ENCODE peak calls at places on chromosomes 4 and X, in eight cellular contexts. Z, I, R, W, X, G, V and A are unnamed samples.

GRCh38 chr4:186557061-186557460 is 1.7 kb upstream of the MTNR1A start:
- DNase-seq in R (no peak), X (no peak), I (no peak), G (no peak), V (no peak), Z (no peak), W (peak; percentile 6), A (peak; percentile 49)

GRCh38 chr4:149768477-149768876 is 47.2 kb downstream of the IQCM start:
- DNase-seq in I (peak; percentile 65), R (no peak), Z (no peak), G (no peak), W (no peak), V (no peak), X (no peak), A (no peak)

GRCh38 chr4:122827899-122828601 is 1.4 kb downstream of the FGF2 start:
- DNase-seq in G (peak; percentile 69), R (no peak), W (peak; percentile 80), Z (peak; percentile 37), X (no peak), I (peak; percentile 71), V (peak; percentile 74), A (no peak)

GRCh38 chr4:77201343-77201742 is 44.3 kb downstream of the CCNG2 start:
- DNase-seq in V (no peak), X (no peak), I (no peak), W (peak; percentile 75), R (no peak), G (no peak), Z (no peak), A (no peak)

GRCh38 chr4:56871357-56871993 is 36.2 kb upstream of the REST start:
- DNase-seq in V (peak; percentile 19), Z (no peak), R (no peak), W (no peak), X (no peak), G (no peak), I (no peak), A (no peak)

GRCh38 chrX:54994099-54994498 is at the start of gene PFKFB1:
- DNase-seq in R (no peak), V (no peak), Z (no peak), G (no peak), W (no peak), X (peak; percentile 84), I (no peak), A (no peak)

GRCh38 chr4:96519291-96519690 is 679.4 kb downstream of the PDHA2 start:
- DNase-seq in I (no peak), G (no peak), V (no peak), W (no peak), X (no peak), Z (no peak), R (no peak), A (no peak)

GRCh38 chr4:39047691-39048090 is 14.3 kb upstream of the KLHL5 start:
- DNase-seq in V (no peak), Z (no peak), R (no peak), X (no peak), W (peak; percentile 11), G (no peak), I (no peak), A (no peak)

GRCh38 chrX:113741744-113742143 is 842.1 kb upstream of the HTR2C start:
- DNase-seq in V (no peak), Z (no peak), W (peak; percentile 60), I (peak; percentile 19), R (no peak), X (no peak), G (no peak), A (peak; percentile 43)

GRCh38 chrX:150984164-150984824 is 1.2 kb downstream of the HMGB3 start:
- DNase-seq in Z (no peak), G (no peak), W (peak; percentile 35), V (no peak), I (peak; percentile 10), R (no peak), X (no peak), A (no peak)

GRCh38 chr4:164931551-164932324 is 45.7 kb downstream of the TRIM61 start:
- DNase-seq in R (no peak), I (peak; percentile 18), Z (no peak), W (peak; percentile 72), V (no peak), X (no peak), G (no peak), A (no peak)

GRCh38 chr4:119162174-119162573 is 26.5 kb downstream of the MYOZ2 start:
- DNase-seq in X (no peak), I (no peak), V (no peak), R (no peak), W (no peak), G (no peak), Z (no peak), A (no peak)

GRCh38 chr4:176964116-176964691 is 171.5 kb upstream of the VEGFC start:
- DNase-seq in W (no peak), R (no peak), I (peak; percentile 21), V (no peak), X (no peak), G (no peak), Z (no peak), A (no peak)

GRCh38 chr4:34289489-34289888 is 1954.8 kb downstream of the ARAP2 start:
- DNase-seq in V (no peak), W (peak; percentile 13), Z (no peak), G (no peak), X (no peak), R (no peak), I (no peak), A (no peak)

GRCh38 chrX:17792842-17793241 is 55.5 kb downstream of the SCML1 start:
- DNase-seq in R (no peak), W (no peak), I (no peak), V (no peak), X (no peak), Z (no peak), G (no peak), A (peak; percentile 90)

GRCh38 chr4:124189545-124189944 is 523.0 kb downstream of the ANKRD50 start:
- DNase-seq in R (no peak), V (no peak), G (no peak), Z (no peak), I (no peak), W (no peak), X (no peak), A (no peak)

DNA sequence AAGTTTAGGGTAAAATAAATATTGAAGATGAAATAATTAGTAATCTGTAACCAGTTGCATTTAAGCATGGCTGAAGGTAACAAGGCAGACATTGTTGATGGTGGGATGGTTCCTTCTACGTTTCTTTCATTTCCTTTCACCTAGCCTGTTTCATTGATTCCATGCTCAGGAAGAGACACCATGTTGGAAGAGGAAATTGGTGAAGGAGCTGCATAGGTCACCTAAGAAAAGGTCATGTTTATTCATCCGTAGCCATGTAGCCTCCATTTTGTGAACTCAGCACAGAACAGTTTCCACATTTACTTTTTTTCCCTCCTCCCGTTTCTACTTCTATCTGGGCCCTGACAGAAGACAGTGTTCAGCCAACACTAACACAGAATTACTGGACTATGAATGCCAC is 3.8 kb downstream of the ADH1B start:
- DNase-seq in X (no peak), R (no peak), Z (no peak), G (no peak), W (no peak), I (no peak), V (no peak), A (no peak)
- H3K4me3 ChIP-seq in X (no peak overlapping the region), R (no peak overlapping the region), Z (no peak overlapping the region), G (peak overlapping the region; percentile 25), W (no peak overlapping the region), I (no peak overlapping the region), V (no peak overlapping the region), A (no peak overlapping the region)

GRCh38 chr4:7066006-7066405 is 1.9 kb downstream of the GRPEL1 start:
- DNase-seq in W (no peak), G (no peak), I (no peak), V (no peak), R (no peak), X (no peak), Z (no peak), A (no peak)

GRCh38 chr4:7067147-7067522 is 729 bp downstream of the GRPEL1 start:
- DNase-seq in Z (peak; percentile 58), I (no peak), W (peak; percentile 85), X (peak; percentile 76), R (peak; percentile 53), V (no peak), G (no peak), A (no peak)

GRCh38 chr4:7068279-7068842 is 497 bp upstream of the GRPEL1 start:
- DNase-seq in V (no peak), I (no peak), X (no peak), Z (no peak), W (no peak), G (no peak), R (no peak), A (no peak)

GRCh38 chr4:7067523-7068278 is at the start of gene GRPEL1:
- DNase-seq in V (peak; percentile 99), X (peak; percentile 100), R (peak; percentile 100), I (peak; percentile 99), W (peak; percentile 99), G (peak; percentile 100), Z (peak; percentile 100), A (peak; percentile 98)

DNA sequence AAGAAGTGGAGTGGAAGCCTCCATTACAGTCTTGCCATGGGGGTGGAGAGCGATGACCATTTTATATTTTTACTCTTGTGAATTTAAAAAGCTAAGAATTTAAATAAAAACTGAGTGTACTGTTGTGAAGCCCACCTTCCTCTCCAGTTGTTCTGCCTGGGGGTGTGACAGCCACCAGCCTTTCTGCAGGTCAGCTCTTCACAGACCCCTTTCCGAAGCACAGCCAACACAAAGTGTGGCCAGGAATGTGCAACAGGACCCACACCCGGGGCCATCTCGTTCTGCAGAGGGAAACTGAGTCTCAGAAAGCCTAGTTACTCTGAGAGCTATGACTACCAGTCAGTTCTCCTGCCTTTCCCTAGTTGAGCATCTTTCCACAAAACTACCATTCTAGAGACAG is 1.4 kb downstream of the GRPEL1 start:
- DNase-seq in X (no peak), G (no peak), R (no peak), Z (peak; percentile 5), I (no peak), W (no peak), V (no peak), A (no peak)
- H3K4me3 ChIP-seq in X (peak overlapping the region; percentile 89), G (peak overlapping the region; percentile 71), R (no peak overlapping the region), Z (no peak overlapping the region), I (peak overlapping the region; percentile 98), W (peak overlapping the region; percentile 85), V (no peak overlapping the region), A (peak overlapping the region; percentile 93)

DNA sequence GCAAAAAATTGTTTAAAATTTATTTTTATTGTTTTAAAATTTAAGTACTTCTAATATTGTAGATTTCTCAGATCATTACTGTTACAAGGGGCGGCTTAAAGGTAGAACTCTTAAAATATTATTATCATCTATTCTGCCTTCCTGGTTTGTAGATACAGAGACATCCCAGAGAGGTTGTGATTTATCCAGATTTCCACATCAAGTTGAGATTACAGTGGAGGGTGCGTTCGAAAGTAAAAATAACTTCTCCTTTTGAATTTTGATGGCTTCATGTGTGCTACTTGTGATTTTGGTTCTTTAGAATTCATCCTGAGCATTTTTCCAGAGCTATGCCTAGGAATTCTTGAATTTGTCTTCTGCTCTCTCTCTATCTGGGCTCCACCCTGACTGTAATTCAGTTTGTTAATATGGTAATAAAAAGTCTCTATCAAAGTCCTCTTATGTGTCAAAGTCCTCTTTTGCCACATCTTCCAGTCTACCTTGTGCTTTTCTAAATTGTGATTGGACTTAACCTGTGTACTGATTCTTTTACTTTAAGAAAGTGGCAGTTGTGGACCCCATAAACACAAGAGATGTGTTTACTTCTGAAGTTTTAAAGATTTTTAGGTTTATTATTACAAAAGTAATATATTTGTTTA is 37.2 kb downstream of the CLCN3 start:
- DNase-seq in W (no peak), Z (no peak), V (no peak), G (no peak), I (no peak), R (no peak), X (no peak), A (no peak)
- H3K4me3 ChIP-seq in W (no peak overlapping the region), Z (no peak overlapping the region), V (no peak overlapping the region), G (no peak overlapping the region), I (no peak overlapping the region), R (no peak overlapping the region), X (no peak overlapping the region), A (no peak overlapping the region)

GRCh38 chrX:23784487-23785301 is 1.7 kb downstream of the SAT1 start:
- DNase-seq in R (no peak), X (no peak), W (peak; percentile 85), G (no peak), Z (no peak), V (peak; percentile 94), I (no peak), A (peak; percentile 57)
- H3K4me3 ChIP-seq in R (peak overlapping the region; percentile 22), X (peak overlapping the region; percentile 67), W (peak overlapping the region; percentile 87), G (peak overlapping the region; percentile 54), Z (no peak overlapping the region), V (peak overlapping the region; percentile 28), I (peak overlapping the region; percentile 65), A (peak overlapping the region; percentile 78)